ENCODE peak calls at places on chromosome 3, in nine cellular contexts. V is heart right ventricle, O is Peyer's patch, S is transverse colon, G is psoas muscle, D is cardiac muscle cell, F is adrenal gland, H is IMR-90, Y is upper lobe of right lung. U is an unnamed sample.

GRCh38 chr3:193894121-193894863 is 241.7 kb upstream of the HES1 start:
- DNase-seq in V (peak; percentile 42), O (no peak), S (no peak), G (peak; percentile 75), D (peak; percentile 30), F (peak; percentile 26), H (no peak), Y (peak; percentile 74), U (peak; percentile 92)

GRCh38 chr3:78978037-78978436 is 789.8 kb downstream of the ROBO1 start:
- DNase-seq in V (no peak), O (no peak), S (no peak), G (no peak), D (peak; percentile 43), F (no peak), H (peak; percentile 28), Y (no peak), U (peak; percentile 68)

GRCh38 chr3:1093216-1093615 is 392 bp downstream of the CNTN6 start:
- DNase-seq in V (no peak), O (no peak), S (no peak), G (no peak), D (no peak), F (no peak), H (no peak), Y (no peak), U (no peak)

GRCh38 chr3:13317596-13318320 is 102.4 kb downstream of the NUP210 start:
- DNase-seq in V (no peak), O (no peak), S (no peak), G (no peak), D (no peak), F (no peak), H (no peak), Y (no peak), U (no peak)

GRCh38 chr3:14988988-14989394 is 41.6 kb downstream of the NR2C2 start:
- DNase-seq in V (no peak), O (peak; percentile 50), S (peak; percentile 41), G (no peak), D (no peak), F (no peak), H (no peak), Y (no peak), U (no peak)

GRCh38 chr3:195835791-195836190 is 24.1 kb upstream of the MUC4 start:
- DNase-seq in V (no peak), O (no peak), S (no peak), G (peak; percentile 44), D (no peak), F (no peak), H (no peak), Y (no peak), U (no peak)

GRCh38 chr3:52237659-52238172 is 1.2 kb downstream of the TWF2 start:
- DNase-seq in V (peak; percentile 75), O (peak; percentile 79), S (peak; percentile 76), G (peak; percentile 97), D (peak; percentile 88), F (peak; percentile 96), H (peak; percentile 89), Y (peak; percentile 86), U (no peak)

GRCh38 chr3:161371441-161372320 is at the start of gene SPTSSB:
- DNase-seq in V (peak; percentile 20), O (peak; percentile 47), S (peak; percentile 15), G (peak; percentile 48), D (peak; percentile 19), F (peak; percentile 12), H (no peak), Y (peak; percentile 69), U (peak; percentile 55)

GRCh38 chr3:28940530-28940929 is 340.3 kb upstream of the RBMS3 start:
- DNase-seq in V (no peak), O (no peak), S (no peak), G (no peak), D (peak; percentile 96), F (peak; percentile 16), H (peak; percentile 92), Y (no peak), U (no peak)

GRCh38 chr3:121924734-121925133 is 30.5 kb downstream of the SLC15A2 start:
- DNase-seq in V (no peak), O (no peak), S (no peak), G (no peak), D (no peak), F (no peak), H (no peak), Y (no peak), U (peak; percentile 21)

GRCh38 chr3:161310649-161311423 is 60.5 kb downstream of the SPTSSB start:
- DNase-seq in V (no peak), O (peak; percentile 71), S (peak; percentile 17), G (no peak), D (no peak), F (no peak), H (no peak), Y (no peak), U (no peak)

GRCh38 chr3:9951962-9952805 is at the start of gene PRRT3:
- DNase-seq in V (no peak), O (peak; percentile 60), S (peak; percentile 34), G (peak; percentile 69), D (peak; percentile 52), F (peak; percentile 41), H (peak; percentile 30), Y (peak; percentile 76), U (peak; percentile 61)

GRCh38 chr3:161413855-161414210 is 42.5 kb upstream of the SPTSSB start:
- DNase-seq in V (no peak), O (no peak), S (no peak), G (no peak), D (no peak), F (no peak), H (no peak), Y (no peak), U (no peak)

GRCh38 chr3:72597043-72597442 is 251.2 kb downstream of the SHQ1 start:
- DNase-seq in V (no peak), O (no peak), S (no peak), G (no peak), D (no peak), F (no peak), H (no peak), Y (no peak), U (no peak)

GRCh38 chr3:14595561-14595960 is 55.4 kb upstream of the GRIP2 start:
- DNase-seq in V (no peak), O (no peak), S (no peak), G (no peak), D (no peak), F (no peak), H (no peak), Y (no peak), U (no peak)

DNA sequence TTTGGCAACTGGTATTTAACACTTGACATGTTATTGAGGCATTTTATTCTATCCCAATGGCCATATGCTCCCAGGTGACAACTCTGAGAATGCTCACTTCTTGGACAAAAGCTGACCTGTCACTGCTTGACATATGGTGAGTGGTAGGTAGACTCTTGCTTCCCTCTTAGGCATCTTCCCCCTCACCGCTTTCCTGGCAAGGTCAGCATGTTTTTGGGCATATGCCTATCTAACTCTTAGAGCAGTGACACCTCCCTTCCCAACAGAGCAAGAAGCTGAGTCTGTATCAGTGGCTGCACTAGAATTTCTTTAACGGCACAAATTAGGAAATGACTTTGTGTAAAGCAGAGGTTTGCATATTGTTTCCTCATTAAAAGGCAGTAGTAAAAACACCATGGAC is 300.7 kb downstream of the OXSM start:
- DNase-seq in V (no peak), O (no peak), S (no peak), G (no peak), D (no peak), F (no peak), H (no peak), Y (no peak), U (no peak)
- H3K9me3 ChIP-seq in V (no peaks in the 10 kb centered on the region), O (no peaks in the 10 kb centered on the region), S (peaks cover 21% of the 10 kb centered on the region), G (no peaks in the 10 kb centered on the region), D (no peaks in the 10 kb centered on the region), F (peaks cover 6% of the 10 kb centered on the region), H (peaks cover 8% of the 10 kb centered on the region), Y (no peaks in the 10 kb centered on the region), U (peaks cover 20% of the 10 kb centered on the region)

GRCh38 chr3:134357914-134358811 is 16.1 kb downstream of the AMOTL2 start:
- DNase-seq in V (no peak), O (peak; percentile 46), S (no peak), G (peak; percentile 61), D (peak; percentile 96), F (peak; percentile 41), H (peak; percentile 96), Y (peak; percentile 63), U (peak; percentile 91)
- H3K27ac ChIP-seq in V (peak overlapping the region; percentile 59), O (peak overlapping the region; percentile 45), S (peak overlapping the region; percentile 99), G (peak overlapping the region; percentile 71), D (peak overlapping the region; percentile 99), F (no peak overlapping the region), H (peak overlapping the region; percentile 95), Y (peak overlapping the region; percentile 79), U (peak overlapping the region; percentile 80)

GRCh38 chr3:169811606-169812123 is 1.0 kb upstream of the LRRIQ4 start:
- DNase-seq in V (no peak), O (no peak), S (no peak), G (no peak), D (peak; percentile 81), F (no peak), H (peak; percentile 91), Y (no peak), U (peak; percentile 53)

GRCh38 chr3:169812124-169812843 is 386 bp upstream of the LRRIQ4 start:
- DNase-seq in V (peak; percentile 50), O (peak; percentile 84), S (peak; percentile 72), G (peak; percentile 76), D (peak; percentile 89), F (peak; percentile 68), H (peak; percentile 63), Y (peak; percentile 90), U (peak; percentile 75)

GRCh38 chr3:169812844-169813677 is at the start of the genes LRRC34 and LRRIQ4:
- DNase-seq in V (peak; percentile 64), O (peak; percentile 93), S (peak; percentile 82), G (peak; percentile 78), D (peak; percentile 88), F (peak; percentile 52), H (peak; percentile 43), Y (peak; percentile 91), U (peak; percentile 91)

GRCh38 chr3:169815590-169816150 is 3.0 kb upstream of the LRRC34 start:
- DNase-seq in V (no peak), O (no peak), S (no peak), G (no peak), D (no peak), F (no peak), H (no peak), Y (no peak), U (no peak)

GRCh38 chr3:169813757-169814517 is 1.2 kb upstream of the LRRC34 start:
- DNase-seq in V (no peak), O (peak; percentile 92), S (peak; percentile 75), G (no peak), D (peak; percentile 53), F (no peak), H (no peak), Y (peak; percentile 68), U (peak; percentile 64)
- TF ChIP-seq CTCF in V (peak; percentile 33), O (peak; percentile 64), S (peak; percentile 29), G (no peak), D (peak; percentile 47), F (peak; percentile 24), H (no peak), Y (peak; percentile 53), U (peak; percentile 53)

DNA sequence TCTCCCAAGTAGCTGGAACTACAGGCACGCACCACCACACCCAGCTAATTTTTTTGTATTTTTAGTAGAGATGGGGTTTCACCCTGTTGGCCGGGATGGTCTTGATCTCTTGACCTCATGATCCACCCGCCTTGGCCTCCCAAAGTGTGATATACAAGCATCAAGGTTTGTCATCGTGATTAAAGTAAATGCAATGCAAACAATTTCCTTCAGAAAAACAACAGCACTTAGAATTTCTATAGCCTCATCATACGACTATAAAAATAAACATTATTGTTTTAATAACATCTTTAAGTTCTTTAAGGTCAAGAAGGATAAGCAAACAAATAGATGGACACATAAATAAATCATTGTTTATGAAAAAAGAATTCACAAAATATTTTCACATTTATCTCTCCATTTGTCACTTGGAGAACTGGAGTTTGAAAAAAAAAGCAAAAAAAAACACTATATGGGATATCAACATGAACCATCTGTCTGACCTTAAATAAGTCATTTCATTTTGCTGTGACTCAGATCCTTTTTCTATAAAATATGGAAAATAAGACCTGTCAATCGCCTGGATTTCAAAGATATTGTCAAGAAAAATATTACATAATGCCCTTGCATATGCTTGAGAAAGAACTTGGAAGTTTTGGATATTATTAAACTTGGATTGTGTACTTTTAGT is 642.1 kb upstream of the KCNMB2 start:
- DNase-seq in V (no peak), O (no peak), S (no peak), G (no peak), D (no peak), F (no peak), H (no peak), Y (no peak), U (no peak)
- H3K9me3 ChIP-seq in V (peaks cover 13% of the 10 kb centered on the region), O (no peaks in the 10 kb centered on the region), S (no peaks in the 10 kb centered on the region), G (peaks cover 15% of the 10 kb centered on the region), D (no peaks in the 10 kb centered on the region), F (peaks cover 14% of the 10 kb centered on the region), H (peaks cover 18% of the 10 kb centered on the region), Y (peaks cover 13% of the 10 kb centered on the region), U (no peaks in the 10 kb centered on the region)